ENCODE peak calls at places on chromosomes 13 and 19, in six cellular contexts. W is H1, T is stomach, S is IMR-90, C is ovary, P is suprapubic skin. U is an unnamed sample.

GRCh38 chr13:79541426-79542049 is 60.6 kb downstream of the NDFIP2 start:
- DNase-seq in P (no peak), C (no peak), W (no peak), S (peak), T (no peak), U (no peak)

GRCh38 chr13:78689011-78689410 is 30.1 kb upstream of the OBI1 start:
- DNase-seq in W (no peak), S (no peak), C (no peak), P (no peak), T (no peak), U (no peak)

GRCh38 chr19:12785431-12786011 is 5.8 kb upstream of the JUNB start:
- DNase-seq in W (no peak), T (no peak), P (no peak), C (no peak), S (no peak), U (no peak)

GRCh38 chr13:111897846-111898215 is 169.1 kb upstream of the SOX1 start:
- DNase-seq in W (no peak), C (no peak), S (no peak), P (no peak), T (no peak), U (no peak)

GRCh38 chr13:64633948-64634347 is 2596.2 kb downstream of the PCDH9 start:
- DNase-seq in C (no peak), W (no peak), S (no peak), P (no peak), T (no peak), U (no peak)

GRCh38 chr19:55528030-55528801 is 8.7 kb downstream of the SBK2 start:
- DNase-seq in C (no peak), T (no peak), S (peak), P (no peak), W (no peak), U (no peak)

GRCh38 chr13:32409561-32410440 is 18.1 kb downstream of the N4BP2L1 start:
- DNase-seq in P (no peak), W (peak), S (peak), C (peak), T (no peak), U (no peak)

GRCh38 chr13:90951663-90952062 is 395.8 kb upstream of the MIR17HG start:
- DNase-seq in P (no peak), W (no peak), S (no peak), C (no peak), T (no peak), U (no peak)

GRCh38 chr13:59261928-59262488 is 901.7 kb downstream of the DIAPH3 start:
- DNase-seq in C (no peak), W (peak), S (peak), T (no peak), P (no peak), U (no peak)

GRCh38 chr19:35015576-35016351 is 14.5 kb upstream of the SCN1B start:
- DNase-seq in P (no peak), S (peak), T (no peak), W (no peak), C (no peak), U (no peak)

GRCh38 chr13:110138009-110138699 is 168.8 kb downstream of the COL4A1 start:
- DNase-seq in P (no peak), T (peak), W (no peak), C (peak), S (peak), U (peak)

GRCh38 chr19:703651-704446 is 4.9 kb upstream of the PALM start:
- DNase-seq in W (peak), P (no peak), S (peak), T (peak), C (peak), U (peak)

GRCh38 chr13:91020635-91021034 is 326.9 kb upstream of the MIR17HG start:
- DNase-seq in C (no peak), W (no peak), P (no peak), T (no peak), S (no peak), U (no peak)

GRCh38 chr13:91576590-91576989 is 178.2 kb downstream of the GPC5 start:
- DNase-seq in C (no peak), W (peak), S (no peak), T (no peak), P (no peak), U (no peak)

GRCh38 chr19:46995492-46995891 is 24.1 kb upstream of the NPAS1 start:
- DNase-seq in P (no peak), C (no peak), W (no peak), S (no peak), T (no peak), U (no peak)

DNA sequence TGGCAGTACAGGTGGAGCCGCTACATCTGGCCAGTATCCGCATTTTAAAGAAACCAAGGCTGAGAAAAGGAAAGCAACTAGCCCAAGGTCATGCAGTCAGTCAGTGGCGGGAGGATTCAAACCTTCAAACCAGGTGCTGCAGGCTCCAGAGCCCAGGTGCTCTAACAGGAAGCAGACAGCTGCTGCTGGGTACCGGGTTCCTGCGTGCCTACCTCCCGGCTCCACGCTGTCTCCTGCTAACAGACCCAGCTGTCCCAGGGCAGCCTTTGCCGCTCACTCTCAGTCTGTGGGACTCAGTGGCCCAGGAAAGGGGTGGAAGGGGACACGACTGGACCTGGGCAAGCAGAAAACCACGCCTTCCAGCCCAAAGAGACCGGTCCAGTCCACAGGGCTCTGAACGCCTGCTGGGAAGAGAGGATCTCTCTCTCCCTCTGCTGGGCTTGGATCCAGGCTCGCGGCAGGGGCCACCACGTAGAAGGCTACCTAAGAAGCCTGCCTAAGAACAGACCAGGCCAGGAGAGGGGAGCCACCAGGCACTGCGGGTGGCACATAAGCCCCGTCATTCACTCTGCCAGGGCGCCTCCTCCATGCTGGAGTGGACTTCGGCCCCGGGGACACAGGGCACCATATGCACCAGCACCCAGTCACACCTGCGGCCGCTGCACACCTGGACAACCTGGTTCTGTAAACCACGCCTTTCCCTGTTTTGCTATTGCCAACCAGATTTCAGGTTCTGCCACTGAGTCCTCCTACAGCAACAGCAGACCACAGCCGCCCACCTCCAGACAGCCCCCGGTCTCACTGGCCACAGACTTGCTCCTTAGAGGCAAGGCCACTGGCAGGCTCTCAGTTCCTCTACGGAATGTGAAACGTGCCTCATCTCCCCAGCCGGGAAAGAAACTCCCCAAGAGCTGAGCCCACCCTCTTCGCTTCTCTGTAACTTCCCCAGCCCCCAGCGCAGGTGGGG is 4.6 kb downstream of the DAPK3 start:
- DNase-seq in S (no peak), C (no peak), T (peak), W (no peak), P (no peak), U (no peak)
- H3K4me3 ChIP-seq in S (no peak), C (no peak), T (peak), W (no peak), P (no peak), U (no peak)

GRCh38 chr19:3555653-3556422 is 1.5 kb downstream of the MFSD12 start:
- DNase-seq in S (no peak), C (peak), P (no peak), T (no peak), W (no peak), U (no peak)

GRCh38 chr19:3554254-3555083 is 2.9 kb downstream of the MFSD12 start:
- DNase-seq in W (no peak), P (no peak), T (no peak), S (no peak), C (peak), U (no peak)

GRCh38 chr19:3556978-3557460 is 367 bp downstream of the MFSD12 start:
- DNase-seq in W (no peak), C (no peak), T (peak), S (peak), P (no peak), U (no peak)

GRCh38 chr19:3556423-3556977 is 886 bp downstream of the MFSD12 start:
- DNase-seq in P (no peak), C (no peak), S (no peak), W (peak), T (no peak), U (no peak)

DNA sequence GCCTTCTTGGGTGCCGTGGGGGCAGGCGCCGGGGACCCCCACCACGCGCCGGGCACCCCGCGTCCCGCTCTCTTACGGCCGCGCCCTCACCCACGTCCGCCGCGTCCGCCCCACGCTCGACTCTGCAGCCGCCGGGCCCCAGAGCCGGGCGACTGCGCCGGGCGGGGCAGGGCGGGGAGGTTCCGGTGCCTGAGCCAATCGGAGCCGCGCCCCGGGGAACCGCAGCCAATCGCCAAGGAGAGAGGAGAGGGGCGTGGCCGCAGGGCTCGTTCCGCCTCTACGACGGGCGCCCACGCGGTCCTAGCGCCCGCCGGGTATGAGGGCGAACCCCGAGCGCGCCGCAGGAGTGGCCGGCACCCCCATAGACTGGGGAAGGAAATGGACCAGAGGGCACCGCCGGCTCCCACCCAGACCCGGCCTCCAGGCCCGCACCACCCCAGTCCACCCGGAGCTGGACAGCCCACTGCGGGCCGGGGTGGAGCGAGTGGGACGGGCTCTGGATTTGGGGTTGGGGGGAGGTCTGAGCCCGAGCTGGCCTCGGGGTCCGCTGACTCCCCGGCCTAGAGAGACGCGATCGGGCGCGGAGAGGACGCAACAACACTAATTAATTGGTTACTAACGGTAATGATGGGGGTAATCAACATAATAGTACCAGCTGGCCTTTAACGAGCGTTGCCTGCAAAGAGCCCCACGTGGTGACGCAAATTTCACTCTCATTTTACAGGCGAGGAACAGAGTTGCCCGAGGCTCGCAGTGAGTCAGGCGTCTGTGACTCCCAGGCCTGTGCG is at the start of gene MFSD12:
- DNase-seq in S (peak), P (peak), T (peak), W (peak), C (peak), U (peak)
- TF ChIP-seq POLR2A in S (peak), P (peak), T (no peak), W (no peak), C (peak), U (no peak)

DNA sequence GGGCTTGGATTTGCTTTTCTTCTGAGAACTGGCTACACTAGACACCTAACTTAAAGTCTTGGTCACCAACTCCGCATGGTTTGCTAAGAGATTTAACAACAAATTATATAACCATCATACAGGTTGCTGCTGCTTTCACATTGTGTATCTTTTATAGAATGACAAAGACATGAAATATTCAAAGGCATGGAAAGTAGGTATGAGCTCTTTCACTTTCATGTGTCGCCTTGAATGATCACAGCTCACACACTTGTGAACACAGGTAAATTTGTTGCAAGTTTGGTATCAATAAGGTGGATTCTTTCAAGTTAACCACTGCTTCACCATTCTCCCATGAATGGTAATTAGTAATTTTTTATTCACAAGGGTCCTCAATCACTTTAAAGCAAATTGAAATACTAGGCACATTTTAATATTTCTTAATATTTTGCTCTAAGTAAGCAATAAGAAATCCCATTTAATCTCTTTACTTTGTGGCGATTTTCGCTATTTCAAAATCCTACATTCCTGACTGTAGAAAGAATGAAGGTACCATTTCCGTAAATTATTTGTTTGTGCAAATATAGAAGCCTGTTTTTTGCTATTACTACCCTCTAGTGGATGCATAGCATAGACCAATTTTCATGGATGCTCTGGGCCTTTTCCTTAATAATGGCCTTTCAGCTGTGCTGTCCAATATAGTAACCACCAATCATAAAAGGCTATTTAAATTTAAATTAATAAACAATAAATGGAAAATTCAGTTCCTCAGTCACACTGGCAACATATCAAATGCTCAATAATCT is 45.5 kb upstream of the FREM2 start:
- DNase-seq in C (no peak), P (no peak), S (no peak), T (no peak), W (no peak), U (no peak)
- TF ChIP-seq CTCF in C (no peak), P (no peak), S (peak), T (no peak), W (peak), U (no peak)

GRCh38 chr13:99691552-99691951 is 190.3 kb downstream of the TM9SF2 start:
- DNase-seq in W (no peak), P (no peak), S (no peak), C (no peak), T (no peak), U (no peak)

GRCh38 chr13:99688776-99689175 is 187.5 kb downstream of the TM9SF2 start:
- DNase-seq in S (no peak), W (no peak), P (no peak), C (no peak), T (no peak), U (no peak)

GRCh38 chr13:99687728-99688397 is 186.6 kb downstream of the TM9SF2 start:
- DNase-seq in W (no peak), P (no peak), S (no peak), T (no peak), C (no peak), U (no peak)

GRCh38 chr13:99690426-99691189 is 189.3 kb downstream of the TM9SF2 start:
- DNase-seq in C (no peak), T (no peak), W (no peak), S (no peak), P (no peak), U (no peak)

DNA sequence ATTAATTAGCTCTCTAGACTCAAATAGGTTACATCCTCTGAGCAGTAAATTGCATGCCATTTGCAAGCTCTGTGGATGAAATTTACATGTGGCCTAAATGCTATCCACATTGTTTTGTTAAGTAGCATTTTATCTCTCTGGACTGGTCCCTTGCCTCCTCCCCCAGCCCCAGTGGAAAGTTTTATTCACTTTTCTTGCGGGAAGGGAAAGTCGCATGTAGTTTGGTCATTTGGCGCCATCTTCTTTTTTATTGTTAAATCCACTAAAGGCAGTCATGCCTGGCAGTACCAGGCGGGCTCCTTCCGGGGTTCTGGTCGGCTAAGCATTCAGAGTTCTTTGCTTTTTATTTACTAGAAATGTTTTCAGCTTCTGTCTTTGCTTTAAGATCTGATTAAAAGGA is 188.7 kb downstream of the TM9SF2 start:
- DNase-seq in W (no peak), T (no peak), C (no peak), P (no peak), S (no peak), U (no peak)
- H3K4me3 ChIP-seq in W (no peak), T (no peak), C (no peak), P (no peak), S (no peak), U (no peak)

DNA sequence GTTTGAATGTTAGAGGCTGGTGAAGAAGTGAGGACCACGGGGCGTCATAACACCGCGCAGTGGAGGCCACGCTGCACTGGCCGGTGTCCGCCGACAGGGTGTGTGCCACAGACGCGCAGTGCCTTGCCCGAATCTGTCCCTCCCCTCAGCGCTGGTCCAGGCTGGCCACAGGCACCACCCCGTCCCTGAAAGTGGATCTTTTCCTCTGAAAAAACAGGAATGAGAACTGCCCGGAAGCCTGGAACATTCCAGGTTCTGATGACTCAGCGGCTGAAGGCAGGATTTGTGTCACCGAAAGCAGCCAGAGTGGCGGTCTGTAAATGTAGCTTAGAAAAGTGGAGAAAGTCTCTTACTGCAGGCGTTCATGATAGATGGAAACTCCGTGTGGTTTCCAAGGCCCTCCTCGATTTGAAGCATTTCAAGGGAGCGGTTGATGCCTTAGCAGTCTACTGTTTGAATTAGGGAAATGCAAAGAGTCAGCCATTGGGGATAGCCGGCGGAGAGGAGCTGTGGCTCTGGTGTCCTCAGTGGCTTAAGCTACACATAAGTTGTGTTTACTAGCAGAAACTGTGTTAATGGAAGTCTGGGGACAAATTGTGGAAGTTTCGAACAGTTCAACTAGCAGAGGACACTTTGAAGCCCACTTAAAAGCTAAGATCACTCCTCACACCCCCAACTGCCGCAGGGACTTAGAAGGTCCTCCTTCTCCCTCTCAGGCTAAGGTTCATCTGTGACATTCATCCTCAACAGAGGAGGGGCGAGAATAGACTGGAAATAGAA is 70.8 kb downstream of the NUFIP1 start:
- DNase-seq in W (peak), C (peak), S (peak), T (peak), P (peak), U (peak)
- TF ChIP-seq POLR2A in W (no peak), C (peak), S (peak), T (no peak), P (peak), U (no peak)

DNA sequence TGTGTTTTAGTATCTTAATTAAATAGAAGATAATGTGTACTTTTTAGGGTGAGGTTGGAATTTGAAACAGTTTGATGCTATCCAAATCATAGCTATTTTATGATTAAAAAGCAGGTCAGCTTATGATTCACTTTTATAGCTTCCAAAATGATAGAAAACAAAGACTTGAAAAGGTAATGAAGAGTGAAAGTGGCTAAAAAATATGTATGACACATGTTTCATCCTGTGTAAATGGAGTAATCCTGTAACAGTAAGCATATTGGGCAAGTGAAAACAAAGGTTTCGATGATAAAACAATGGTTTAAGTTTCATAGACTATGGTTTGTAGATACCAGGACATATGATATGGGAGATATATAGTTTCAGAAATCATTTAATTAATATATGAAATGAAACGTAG is 456.2 kb downstream of the PCDH20 start:
- DNase-seq in C (no peak), S (no peak), P (no peak), T (no peak), W (no peak), U (no peak)
- TF ChIP-seq CTCF in C (no peak), S (no peak), P (no peak), T (no peak), W (no peak), U (no peak)

DNA sequence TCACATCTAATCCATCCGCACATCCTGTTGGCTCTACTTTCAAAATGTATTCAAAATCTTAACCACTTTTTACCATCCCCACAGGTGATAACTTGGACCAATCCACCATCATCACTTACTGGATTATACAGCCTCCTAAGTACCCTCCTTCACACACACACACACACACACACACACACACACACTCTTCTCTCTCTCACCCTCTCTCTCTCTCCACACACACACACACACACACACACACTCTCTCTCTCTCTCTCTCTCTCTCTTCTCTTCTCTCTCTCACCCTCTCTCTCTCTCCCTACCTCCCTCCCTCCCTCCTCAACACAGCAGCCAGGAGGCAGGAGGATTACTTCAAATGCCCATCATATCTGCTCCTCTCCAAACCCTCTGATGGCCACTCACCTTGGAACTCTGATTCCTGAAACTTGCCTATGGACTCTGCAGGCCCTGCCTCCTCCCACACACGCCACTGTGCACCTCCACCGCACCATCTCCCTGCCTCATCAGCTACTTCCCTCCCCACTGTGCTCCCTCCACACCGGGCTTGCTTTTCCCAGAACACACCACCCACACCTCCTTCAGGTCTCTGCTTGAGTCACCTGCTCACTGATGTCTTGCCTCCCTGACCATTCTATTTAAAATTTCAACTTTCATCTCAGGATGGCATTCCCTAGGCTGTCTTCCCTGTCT is 39.7 kb downstream of the RCBTB2 start:
- DNase-seq in W (no peak), C (no peak), T (no peak), P (no peak), S (no peak), U (no peak)
- H3K4me3 ChIP-seq in W (no peak), C (no peak), T (no peak), P (peak), S (no peak), U (no peak)